ENCODE peak calls at places on chromosomes 5 and 9, in seven cellular contexts. I is left lung, X is heart left ventricle, A is tibial nerve, Z is Panc1, O is heart right ventricle, L is BJ. M is an unnamed sample. For H3K27me3, the result is how much of the 10 kb centered on the place peaks cover.

GRCh38 chr9:115198018-115198417 is 80.1 kb upstream of the TNC start:
- DNase-seq in L (no peak), X (peak), O (peak), I (peak), Z (no peak), A (peak), M (no peak)

GRCh38 chr9:81374881-81375280 is 314.5 kb downstream of the TLE1 start:
- DNase-seq in X (peak), Z (no peak), L (no peak), O (peak), I (no peak), A (no peak), M (no peak)

GRCh38 chr5:124103671-124104070 is 591.7 kb downstream of the CSNK1G3 start:
- DNase-seq in L (no peak), X (no peak), A (no peak), O (no peak), Z (no peak), I (no peak), M (no peak)

GRCh38 chr5:118873417-118873816 is 114.9 kb downstream of the DTWD2 start:
- DNase-seq in Z (no peak), A (no peak), O (no peak), L (no peak), I (no peak), X (no peak), M (no peak)

GRCh38 chr5:158732345-158732744 is 367.4 kb downstream of the EBF1 start:
- DNase-seq in X (no peak), L (no peak), I (no peak), O (no peak), Z (no peak), A (no peak), M (no peak)

GRCh38 chr9:34991833-34992375 is 2.4 kb downstream of the DNAJB5 start:
- DNase-seq in O (no peak), X (peak), I (no peak), L (no peak), A (no peak), Z (no peak), M (peak)

GRCh38 chr9:129148463-129149204 is 29.4 kb downstream of the IER5L start:
- DNase-seq in L (no peak), O (no peak), X (no peak), Z (no peak), A (no peak), I (no peak), M (no peak)

GRCh38 chr9:86324308-86324707 is 29.9 kb downstream of the TUT7 start:
- DNase-seq in L (no peak), X (no peak), Z (no peak), A (no peak), I (no peak), O (no peak), M (no peak)

GRCh38 chr9:4691794-4692193 is 12.4 kb downstream of the CDC37L1 start:
- DNase-seq in I (no peak), O (no peak), X (no peak), A (no peak), Z (no peak), L (peak), M (no peak)

GRCh38 chr9:128627127-128627715 is 29.4 kb downstream of the DYNC2I2 start:
- DNase-seq in L (no peak), I (no peak), A (no peak), O (no peak), Z (no peak), X (no peak), M (no peak)

GRCh38 chr5:110477923-110478322 is 248.5 kb downstream of the TMEM232 start:
- DNase-seq in I (no peak), X (no peak), A (no peak), L (no peak), Z (no peak), O (no peak), M (no peak)

DNA sequence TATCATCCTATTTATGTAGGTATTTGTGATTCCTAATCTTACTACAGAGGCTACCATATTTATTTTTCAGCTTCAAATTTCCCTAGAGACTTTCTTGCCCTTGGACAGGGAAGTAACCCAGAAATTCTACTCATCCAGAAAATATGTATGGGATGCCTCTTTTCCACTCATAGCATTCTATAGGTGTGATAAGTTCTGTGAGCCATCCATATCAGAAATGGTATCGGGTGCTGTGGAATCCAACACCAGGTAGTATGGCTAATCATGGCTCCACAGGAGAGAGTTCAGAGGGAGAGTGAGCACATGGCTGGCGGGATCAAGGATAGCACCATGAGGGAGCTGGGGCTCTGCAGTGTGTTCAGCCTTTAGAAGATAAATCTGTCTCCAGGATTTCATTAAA is 349.3 kb upstream of the ACTBL2 start:
- DNase-seq in O (no peak), X (no peak), I (no peak), L (no peak), A (no peak), Z (no peak), M (no peak)
- H3K4me3 ChIP-seq in O (no peak), X (no peak), I (no peak), L (no peak), A (no peak), Z (no peak), M (no peak)

GRCh38 chr9:98924971-98925820 is 18.5 kb upstream of the COL15A1 start:
- DNase-seq in X (no peak), I (no peak), A (no peak), L (no peak), Z (no peak), O (no peak), M (no peak)

GRCh38 chr9:98922721-98923435 is 20.8 kb upstream of the COL15A1 start:
- DNase-seq in O (no peak), L (no peak), A (no peak), X (no peak), Z (no peak), I (no peak), M (no peak)

GRCh38 chr9:98921740-98922139 is 22.0 kb upstream of the COL15A1 start:
- DNase-seq in L (no peak), I (no peak), X (no peak), Z (no peak), A (no peak), O (no peak), M (no peak)

GRCh38 chr9:98926016-98926415 is 17.7 kb upstream of the COL15A1 start:
- DNase-seq in A (no peak), O (no peak), X (no peak), I (no peak), Z (no peak), L (no peak), M (no peak)

GRCh38 chr9:98923724-98924123 is 20.0 kb upstream of the COL15A1 start:
- DNase-seq in O (no peak), X (no peak), I (no peak), L (no peak), Z (no peak), A (no peak), M (no peak)
- H3K27me3 ChIP-seq in O (under half), X (under half), I (under half), L (under half), Z (under half), A (under half), M (under half)

GRCh38 chr5:41637869-41638268 is 127.5 kb upstream of the PLCXD3 start:
- DNase-seq in O (no peak), Z (no peak), X (no peak), I (no peak), A (no peak), L (no peak), M (no peak)

GRCh38 chr5:41637424-41637823 is 127.0 kb upstream of the PLCXD3 start:
- DNase-seq in X (no peak), A (no peak), O (no peak), Z (no peak), L (no peak), I (no peak), M (no peak)

GRCh38 chr5:41641621-41642020 is 131.2 kb upstream of the PLCXD3 start:
- DNase-seq in L (no peak), O (no peak), A (no peak), I (no peak), Z (no peak), X (no peak), M (no peak)

GRCh38 chr5:41638685-41639084 is 128.3 kb upstream of the PLCXD3 start:
- DNase-seq in Z (no peak), I (no peak), X (no peak), A (no peak), O (no peak), L (no peak), M (no peak)

GRCh38 chr5:41636605-41637004 is 126.2 kb upstream of the PLCXD3 start:
- DNase-seq in I (no peak), Z (no peak), O (no peak), X (no peak), A (no peak), L (no peak), M (no peak)
- TF ChIP-seq CTCF in I (no peak), Z (peak), O (peak), X (peak), A (no peak), L (peak), M (peak)

GRCh38 chr5:151024440-151024839 is 4.0 kb downstream of the GPX3 start:
- DNase-seq in Z (no peak), A (no peak), O (no peak), L (no peak), X (no peak), I (no peak), M (no peak)
- H3K4me3 ChIP-seq in Z (no peak), A (peak), O (no peak), L (no peak), X (no peak), I (peak), M (no peak)